ENCODE peak calls at places on chromosomes 4 and X, in four cellular contexts. B is OCI-LY7, D is hepatocyte, O is K562. H is an unnamed sample. For H3K79me2, the result is how much of the 10 kb centered on the place peaks cover.

GRCh38 chrX:8971116-8971515 is 62.8 kb downstream of the FAM9B start:
- DNase-seq in B (peak), D (peak), O (peak), H (no peak)

GRCh38 chrX:151177141-151178027 is 1.0 kb downstream of the GPR50 start:
- DNase-seq in B (no peak), D (peak), O (no peak), H (no peak)

GRCh38 chr4:128684031-128684430 is 125.5 kb upstream of the JADE1 start:
- DNase-seq in B (no peak), D (no peak), O (no peak), H (no peak)

GRCh38 chr4:142112451-142112850 is 476.1 kb downstream of the IL15 start:
- DNase-seq in B (no peak), D (no peak), O (no peak), H (no peak)

GRCh38 chr4:70913947-70914445 is 11.8 kb downstream of the MOB1B start:
- DNase-seq in B (no peak), D (no peak), O (no peak), H (no peak)

GRCh38 chr4:1011022-1011694 is at the start of gene FGFRL1:
- DNase-seq in B (peak), D (peak), O (peak), H (no peak)

GRCh38 chr4:52949336-52949735 is 87.2 kb downstream of the RASL11B start:
- DNase-seq in B (no peak), D (no peak), O (no peak), H (no peak)

GRCh38 chr4:16844796-16845586 is 53.5 kb downstream of the LDB2 start:
- DNase-seq in B (no peak), D (no peak), O (no peak), H (no peak)

GRCh38 chrX:40095588-40096394 is 2.0 kb downstream of the BCOR start:
- DNase-seq in B (peak), D (peak), O (no peak), H (no peak)

GRCh38 chr4:169271692-169272007 is 894 bp upstream of the SH3RF1 start:
- DNase-seq in B (no peak), D (no peak), O (no peak), H (no peak)

GRCh38 chrX:69320116-69320515 is 154.9 kb upstream of the PJA1 start:
- DNase-seq in B (no peak), D (no peak), O (no peak), H (no peak)

GRCh38 chr4:18524667-18525066 is 503.1 kb upstream of the LCORL start:
- DNase-seq in B (no peak), D (no peak), O (no peak), H (no peak)

GRCh38 chr4:10565166-10565780 is 108.0 kb upstream of the ZNF518B start:
- DNase-seq in B (no peak), D (no peak), O (no peak), H (no peak)
- H3K79me2 ChIP-seq in B (under half), D (under half), O (under half), H (under half)

DNA sequence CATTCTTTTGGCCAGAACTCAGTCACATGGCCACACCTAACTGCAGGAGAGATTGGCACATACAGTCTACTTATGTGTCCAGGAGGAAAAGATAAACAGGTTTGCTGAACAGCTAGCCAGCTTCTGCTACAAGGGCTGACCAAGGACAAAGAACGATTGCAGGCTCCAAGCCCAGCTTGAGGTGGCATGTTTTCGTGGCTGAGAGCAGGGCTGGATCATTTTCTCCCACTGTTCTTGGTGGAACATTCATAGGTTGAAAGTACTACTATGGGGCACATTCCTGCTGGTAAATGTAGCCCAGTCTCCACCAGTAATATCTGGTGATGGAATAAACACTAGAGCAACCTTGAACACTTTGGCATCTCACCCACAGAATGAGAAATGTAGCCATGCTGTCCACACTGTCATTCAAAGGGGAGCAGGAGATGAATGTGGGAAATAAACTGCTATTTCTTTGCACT is 28.3 kb downstream of the NHS start:
- DNase-seq in B (no peak), D (peak), O (no peak), H (no peak)
- H2AFZ ChIP-seq in B (no peak), D (no peak), O (no peak), H (no peak)

DNA sequence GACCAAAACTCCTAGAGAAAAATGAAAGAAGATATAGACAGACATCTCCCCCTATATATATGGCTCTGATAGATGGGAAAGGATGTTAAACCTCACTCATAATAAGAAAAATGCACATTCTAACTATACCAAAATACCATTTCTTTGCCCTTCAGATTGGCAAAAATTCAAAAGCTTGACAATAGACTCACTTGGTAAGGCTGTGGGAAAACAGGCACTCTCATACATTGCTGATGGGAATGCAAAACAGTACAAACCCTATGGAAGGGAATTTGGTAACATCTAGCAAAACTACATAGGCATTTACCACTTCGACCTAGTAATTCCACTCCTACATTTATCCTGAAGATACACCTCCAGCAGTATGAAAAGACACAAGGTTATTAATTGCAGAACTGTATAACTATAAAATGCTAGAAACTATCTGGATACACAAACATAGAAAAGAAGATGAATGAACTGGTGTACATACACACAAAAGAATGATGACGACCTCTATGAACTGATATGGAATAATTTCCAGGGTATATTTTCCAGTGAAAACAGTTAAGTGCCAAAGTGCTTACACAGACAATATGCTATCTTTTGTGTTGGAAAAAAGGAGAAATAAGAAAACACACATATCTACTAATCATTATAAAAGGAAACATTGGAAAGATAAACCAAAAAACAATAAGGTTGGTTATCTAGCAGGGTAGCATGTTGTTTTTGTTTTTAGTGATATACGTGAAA is 48.5 kb downstream of the WDFY3 start:
- DNase-seq in B (no peak), D (no peak), O (no peak), H (no peak)
- H3K79me2 ChIP-seq in B (under half), D (half or more), O (under half), H (under half)

GRCh38 chr4:183287309-183287659 is 32.8 kb downstream of the CLDN22 start:
- DNase-seq in B (no peak), D (no peak), O (no peak), H (no peak)
- H2AFZ ChIP-seq in B (no peak), D (no peak), O (no peak), H (no peak)

DNA sequence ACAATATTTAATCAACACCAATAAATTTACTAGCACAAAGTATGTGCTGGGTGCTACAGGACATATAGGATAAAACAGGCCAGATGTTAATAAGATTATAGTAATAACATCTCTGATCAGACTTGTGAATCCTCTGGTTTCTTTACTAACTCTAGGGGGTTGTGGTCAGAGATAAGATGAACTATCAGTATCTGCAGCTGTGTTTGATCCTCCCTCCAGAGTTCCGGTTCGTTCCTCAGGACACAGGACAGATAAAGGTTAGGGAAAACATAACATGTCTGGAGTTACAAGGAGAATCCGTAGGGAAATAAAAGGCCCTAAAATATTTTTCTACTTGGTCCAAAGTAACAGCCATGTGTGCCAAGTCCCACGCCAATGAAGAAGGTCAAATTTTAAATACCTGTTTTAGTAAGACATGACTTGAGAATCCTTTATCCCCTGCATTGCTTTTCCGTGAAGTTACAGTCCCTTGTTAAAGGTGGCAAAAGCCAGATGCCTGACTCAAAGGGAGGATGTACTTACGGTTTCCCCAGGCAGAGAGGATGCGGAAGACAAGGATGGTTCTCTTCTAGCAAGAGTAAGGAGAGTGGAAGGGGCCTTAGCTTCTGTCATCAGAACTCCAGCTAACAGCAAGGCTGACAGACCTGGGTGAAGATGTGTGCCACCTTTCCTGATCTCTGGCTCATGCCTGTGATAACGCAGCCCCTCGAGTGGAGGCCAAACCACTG is 44.4 kb downstream of the KIAA0232 start:
- DNase-seq in B (no peak), D (no peak), O (peak), H (no peak)
- H3K79me2 ChIP-seq in B (under half), D (half or more), O (half or more), H (under half)

GRCh38 chrX:18861436-18861950 is 122.4 kb downstream of the PHKA2 start:
- DNase-seq in B (no peak), D (no peak), O (no peak), H (no peak)

DNA sequence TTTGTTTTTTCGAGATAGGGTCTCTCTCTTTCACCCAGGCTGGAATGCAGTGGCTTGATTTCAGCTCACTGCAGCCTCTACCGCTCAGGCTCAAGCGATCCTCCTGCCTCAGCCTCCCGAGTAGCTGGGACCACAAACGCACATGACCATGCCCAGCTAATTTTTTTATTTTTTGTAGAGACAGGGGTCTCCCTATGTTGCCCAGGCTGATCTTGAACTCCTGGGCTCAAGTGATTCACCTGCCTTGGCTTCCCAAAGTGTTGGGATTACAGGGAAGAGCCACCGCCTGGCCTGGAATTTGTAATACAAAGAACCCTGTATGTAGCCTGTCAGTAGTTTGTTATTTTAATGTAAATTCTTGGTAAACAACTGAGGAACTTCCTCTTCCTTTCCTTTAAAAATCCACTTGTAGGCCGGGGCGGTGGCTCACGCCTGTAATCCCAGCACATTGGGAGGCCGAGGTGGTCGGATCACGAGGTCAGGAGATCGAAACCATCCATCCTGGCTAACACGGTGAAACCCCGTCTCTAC is 119.5 kb downstream of the PHKA2 start:
- DNase-seq in B (no peak), D (no peak), O (no peak), H (no peak)
- H2AFZ ChIP-seq in B (no peak), D (no peak), O (no peak), H (no peak)